ENCODE peak calls at places on chromosome 10, in five cellular contexts. J is IMR-90, P is HFF-Myc, S is brain microvascular endothelial cell, Y is HL-60. Q is an unnamed sample.

GRCh38 chr10:71337219-71337625 is 18.2 kb downstream of the SLC29A3 start:
- DNase-seq in J (no peak), S (no peak), Y (no peak), P (no peak), Q (no peak)

GRCh38 chr10:108471420-108471819 is 1306.9 kb upstream of the SORCS1 start:
- DNase-seq in J (no peak), P (no peak), S (no peak), Y (no peak), Q (no peak)

GRCh38 chr10:85060944-85061343 is 732.6 kb downstream of the CCSER2 start:
- DNase-seq in J (no peak), P (no peak), Y (no peak), S (no peak), Q (no peak)

GRCh38 chr10:114408968-114409444 is 4.7 kb upstream of the AFAP1L2 start:
- DNase-seq in Y (peak), P (no peak), J (no peak), S (no peak), Q (no peak)

GRCh38 chr10:109982123-109982522 is 25.7 kb upstream of the ADD3 start:
- DNase-seq in S (no peak), J (no peak), P (no peak), Y (no peak), Q (no peak)

GRCh38 chr10:32983333-32983909 is 25.4 kb upstream of the ITGB1 start:
- DNase-seq in Y (no peak), S (peak), P (no peak), J (peak), Q (peak)

GRCh38 chr10:28661035-28661434 is 16.3 kb upstream of the BAMBI start:
- DNase-seq in J (peak), Y (no peak), S (peak), P (peak), Q (peak)

GRCh38 chr10:69242844-69243212 is 22.7 kb downstream of the HKDC1 start:
- DNase-seq in P (no peak), Y (no peak), J (no peak), S (no peak), Q (no peak)

GRCh38 chr10:14736600-14737081 is 38.1 kb downstream of the FAM107B start:
- DNase-seq in P (no peak), S (peak), Y (no peak), J (peak), Q (peak)

GRCh38 chr10:84026821-84027257 is 112.5 kb upstream of the GHITM start:
- DNase-seq in S (no peak), P (no peak), Y (peak), J (peak), Q (no peak)

GRCh38 chr10:35136263-35136815 is 9.7 kb downstream of the CREM start:
- DNase-seq in J (no peak), Y (peak), P (no peak), S (no peak), Q (no peak)

GRCh38 chr10:71292624-71293445 is 26.2 kb upstream of the SLC29A3 start:
- DNase-seq in S (no peak), P (no peak), J (no peak), Y (no peak), Q (no peak)

GRCh38 chr10:28444031-28444430 is 88.9 kb upstream of the WAC start:
- DNase-seq in P (no peak), J (no peak), S (no peak), Y (no peak), Q (no peak)

GRCh38 chr10:12018438-12019342 is 23.9 kb downstream of the UPF2 start:
- DNase-seq in J (peak), S (no peak), P (no peak), Y (no peak), Q (no peak)

GRCh38 chr10:84948644-84949043 is 620.3 kb downstream of the CCSER2 start:
- DNase-seq in S (no peak), Y (no peak), J (no peak), P (no peak), Q (no peak)

GRCh38 chr10:46239999-46240683 is 46.7 kb upstream of the ANTXRL start:
- DNase-seq in P (no peak), J (no peak), S (no peak), Y (no peak), Q (no peak)

GRCh38 chr10:27426948-27427467 is 77.1 kb upstream of the RAB18 start:
- DNase-seq in P (no peak), S (no peak), J (no peak), Y (no peak), Q (no peak)

GRCh38 chr10:71471031-71471430 is 74.3 kb downstream of the CDH23 start:
- DNase-seq in Y (no peak), S (no peak), P (no peak), J (no peak), Q (no peak)

GRCh38 chr10:110005716-110006115 is 2.1 kb upstream of the ADD3 start:
- DNase-seq in S (peak), J (peak), Y (no peak), P (no peak), Q (peak)

GRCh38 chr10:13450078-13450477 is 78.7 kb downstream of the BEND7 start:
- DNase-seq in Y (no peak), S (no peak), J (peak), P (no peak), Q (no peak)

GRCh38 chr10:89553064-89553734 is 17.8 kb upstream of the SLC16A12 start:
- DNase-seq in S (peak), P (peak), J (peak), Y (no peak), Q (peak)

GRCh38 chr10:71727429-71728217 is 8.0 kb upstream of the C10orf105 start:
- DNase-seq in Y (peak), S (no peak), J (no peak), P (peak), Q (no peak)

GRCh38 chr10:131808370-131808930 is 92.4 kb upstream of the PPP2R2D start:
- DNase-seq in P (no peak), S (no peak), J (no peak), Y (no peak), Q (no peak)

GRCh38 chr10:44982114-44982460 is 3.5 kb upstream of the DEPP1 start:
- DNase-seq in J (no peak), S (peak), P (no peak), Y (no peak), Q (no peak)

GRCh38 chr10:79075418-79075817 is 6.7 kb downstream of the ZMIZ1 start:
- DNase-seq in Y (no peak), P (no peak), S (no peak), J (no peak), Q (no peak)

GRCh38 chr10:408223-408622 is 273.0 kb downstream of the ZMYND11 start:
- DNase-seq in Y (no peak), P (peak), S (no peak), J (no peak), Q (no peak)

GRCh38 chr10:77393821-77394501 is 243.6 kb downstream of the KCNMA1 start:
- DNase-seq in S (no peak), J (no peak), P (no peak), Y (no peak), Q (no peak)

GRCh38 chr10:122515588-122516231 is 44.8 kb upstream of the DMBT1 start:
- DNase-seq in P (no peak), S (no peak), Y (no peak), J (peak), Q (no peak)

GRCh38 chr10:14329609-14330246 is 996 bp downstream of the FRMD4A start:
- DNase-seq in S (no peak), P (no peak), J (peak), Y (no peak), Q (no peak)

GRCh38 chr10:11414314-11415038 is 197.0 kb downstream of the USP6NL start:
- DNase-seq in S (no peak), P (no peak), Y (no peak), J (no peak), Q (no peak)

DNA sequence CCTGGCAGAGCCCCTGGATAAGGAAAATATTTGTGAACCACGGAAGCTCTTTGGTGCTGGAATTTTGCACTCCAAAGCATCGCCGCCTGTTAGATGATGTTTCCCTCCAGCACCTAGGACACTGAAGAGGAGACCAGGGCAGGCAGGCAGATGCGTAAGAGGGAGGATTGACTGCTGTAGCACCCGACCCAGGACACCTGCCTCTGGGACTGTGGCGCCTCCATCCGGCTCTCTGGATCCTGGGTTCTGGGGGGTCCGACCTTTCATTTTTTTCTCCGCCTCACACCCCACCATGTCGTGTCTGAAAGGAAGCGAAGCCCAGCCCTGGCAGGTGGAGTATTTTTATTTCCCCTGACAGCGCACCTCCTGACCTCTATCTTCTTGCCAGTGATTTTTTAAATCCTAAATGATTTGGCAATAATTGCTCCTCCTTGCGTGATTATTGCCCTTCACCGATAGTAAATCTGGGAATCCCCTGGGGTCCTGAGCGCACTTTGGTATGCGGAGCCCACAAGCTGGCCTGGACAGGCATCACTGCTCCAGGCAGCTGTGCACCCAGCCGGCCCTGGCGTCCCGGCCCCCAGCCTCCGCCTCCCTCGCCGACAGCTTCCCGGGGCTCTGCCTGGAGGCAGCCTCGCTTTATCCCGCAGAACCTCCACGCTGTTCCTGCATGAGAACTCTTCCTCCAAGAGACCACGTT is 48.4 kb downstream of the LHPP start:
- DNase-seq in P (no peak), S (no peak), J (no peak), Y (no peak), Q (no peak)
- H3K4me3 ChIP-seq in P (no peak), S (no peak), J (no peak), Y (no peak), Q (no peak)

GRCh38 chr10:130744631-130745030 is 566.9 kb downstream of the TCERG1L start:
- DNase-seq in J (no peak), Y (no peak), P (no peak), S (no peak), Q (no peak)
- H3K4me3 ChIP-seq in J (no peak), Y (no peak), P (no peak), S (no peak), Q (no peak)

GRCh38 chr10:103276941-103277712 is at the start of gene INA:
- DNase-seq in P (no peak), Y (peak), J (peak), S (no peak), Q (no peak)

GRCh38 chr10:103278862-103279298 is 1.9 kb downstream of the INA start:
- DNase-seq in J (peak), Y (peak), P (no peak), S (peak), Q (no peak)

GRCh38 chr10:103278424-103278823 is 1.5 kb downstream of the INA start:
- DNase-seq in S (no peak), Y (no peak), P (no peak), J (no peak), Q (no peak)

GRCh38 chr10:103277713-103278299 is 868 bp downstream of the INA start:
- DNase-seq in P (no peak), S (no peak), Y (no peak), J (no peak), Q (no peak)

GRCh38 chr10:103276251-103276936 is 544 bp upstream of the INA start:
- DNase-seq in Y (no peak), P (no peak), J (no peak), S (no peak), Q (no peak)
- H3K4me3 ChIP-seq in Y (no peak), P (peak), J (peak), S (no peak), Q (peak)

GRCh38 chr10:117653170-117653515 is 110.6 kb downstream of the EMX2 start:
- DNase-seq in J (peak), P (peak), Y (no peak), S (peak), Q (peak)

GRCh38 chr10:117646718-117647117 is 104.2 kb downstream of the EMX2 start:
- DNase-seq in S (no peak), J (no peak), P (no peak), Y (no peak), Q (no peak)

GRCh38 chr10:117652228-117653169 is 110.0 kb downstream of the EMX2 start:
- DNase-seq in Y (no peak), J (no peak), P (no peak), S (no peak), Q (no peak)

GRCh38 chr10:117651121-117651520 is 108.6 kb downstream of the EMX2 start:
- DNase-seq in J (no peak), S (no peak), P (no peak), Y (no peak), Q (no peak)

DNA sequence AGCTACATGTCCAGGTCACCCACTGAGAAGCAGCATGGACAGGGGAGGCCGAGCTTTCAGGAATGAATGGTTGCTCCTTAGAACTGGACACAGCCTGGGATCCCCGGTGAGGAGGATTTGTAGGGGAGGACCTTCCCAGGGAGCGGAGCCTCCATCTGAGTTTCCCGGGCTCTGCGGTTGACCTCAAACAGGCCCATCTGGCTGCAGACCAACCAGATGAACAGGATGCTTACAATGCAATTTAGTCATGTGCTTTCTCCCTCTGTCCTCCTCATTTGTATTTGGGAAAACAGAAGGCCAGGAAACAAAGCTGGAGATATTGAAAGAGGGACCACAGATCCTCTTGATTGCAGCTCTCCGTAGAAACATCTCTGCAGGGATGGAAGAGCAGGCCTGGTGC is 104.8 kb downstream of the EMX2 start:
- DNase-seq in Y (no peak), P (no peak), S (no peak), J (no peak), Q (no peak)
- H3K4me3 ChIP-seq in Y (no peak), P (no peak), S (no peak), J (no peak), Q (no peak)